ENCODE peak calls at places on chromosomes 13 and 19, in five cellular contexts. K is OCI-LY7, H is MM.1S, C is fibroblast of lung, O is hepatocyte. Y is an unnamed sample.

GRCh38 chr13:28380319-28380718 is 114.6 kb downstream of the FLT1 start:
- DNase-seq in K (no peak), H (no peak), C (no peak), O (no peak), Y (no peak)

GRCh38 chr13:27619711-27620376 is 485 bp downstream of the LNX2 start:
- DNase-seq in K (peak; percentile 68), H (peak; percentile 15), C (peak; percentile 29), O (no peak), Y (peak; percentile 45)

GRCh38 chr19:50427997-50428425 is 4.7 kb upstream of the MYBPC2 start:
- DNase-seq in K (peak; percentile 39), H (peak; percentile 25), C (peak; percentile 82), O (peak; percentile 86), Y (no peak)

GRCh38 chr19:35643255-35644205 is 2.0 kb downstream of the ETV2 start:
- DNase-seq in K (peak; percentile 92), H (peak; percentile 87), C (peak; percentile 76), O (peak; percentile 93), Y (peak; percentile 86)

GRCh38 chr13:23560571-23561089 is 9.6 kb upstream of the TNFRSF19 start:
- DNase-seq in K (no peak), H (no peak), C (no peak), O (no peak), Y (no peak)

GRCh38 chr13:36158606-36159005 is 27.4 kb upstream of the DCLK1 start:
- DNase-seq in K (no peak), H (no peak), C (no peak), O (no peak), Y (no peak)

GRCh38 chr19:58181902-58182576 is 822 bp upstream of the ZNF274 start:
- DNase-seq in K (peak; percentile 84), H (peak; percentile 55), C (peak; percentile 20), O (no peak), Y (peak; percentile 68)

GRCh38 chr13:44866512-44866911 is 122.8 kb downstream of the NUFIP1 start:
- DNase-seq in K (no peak), H (no peak), C (no peak), O (no peak), Y (no peak)

GRCh38 chr19:34171539-34171876 is 796 bp upstream of the LSM14A start:
- DNase-seq in K (no peak), H (no peak), C (peak; percentile 73), O (no peak), Y (no peak)

GRCh38 chr19:38898788-38899446 is 501 bp downstream of the SIRT2 start:
- DNase-seq in K (peak; percentile 27), H (no peak), C (peak; percentile 12), O (no peak), Y (no peak)

GRCh38 chr13:77832339-77833100 is 86.1 kb downstream of the EDNRB start:
- DNase-seq in K (no peak), H (no peak), C (peak; percentile 47), O (no peak), Y (no peak)

GRCh38 chr19:47155141-47155540 is 24.5 kb downstream of the SAE1 start:
- DNase-seq in K (no peak), H (no peak), C (peak; percentile 70), O (no peak), Y (no peak)

GRCh38 chr13:93304868-93305613 is 78.4 kb downstream of the GPC6 start:
- DNase-seq in K (no peak), H (no peak), C (no peak), O (no peak), Y (no peak)

GRCh38 chr19:33604651-33605050 is 17.1 kb upstream of the CHST8 start:
- DNase-seq in K (no peak), H (no peak), C (no peak), O (no peak), Y (no peak)

GRCh38 chr13:101383595-101383994 is 32.7 kb downstream of the NALCN start:
- DNase-seq in K (no peak), H (no peak), C (no peak), O (no peak), Y (no peak)

GRCh38 chr19:55486971-55487883 is 1.0 kb upstream of the SSC5D start:
- DNase-seq in K (no peak), H (no peak), C (peak; percentile 98), O (peak; percentile 84), Y (no peak)

GRCh38 chr19:43625918-43626579 is 6.6 kb upstream of the ZNF428 start:
- DNase-seq in K (no peak), H (no peak), C (peak; percentile 19), O (no peak), Y (no peak)

GRCh38 chr13:73757471-73758233 is 376.6 kb downstream of the KLF12 start:
- DNase-seq in K (no peak), H (no peak), C (no peak), O (no peak), Y (no peak)

GRCh38 chr19:35421362-35421761 is 26.7 kb upstream of the FFAR2 start:
- DNase-seq in K (no peak), H (no peak), C (no peak), O (no peak), Y (no peak)

GRCh38 chr13:98216135-98216565 is 39.1 kb upstream of the RNF113B start:
- DNase-seq in K (no peak), H (no peak), C (peak; percentile 70), O (no peak), Y (no peak)

GRCh38 chr19:55539082-55539715 is 2.3 kb upstream of the SBK2 start:
- DNase-seq in K (no peak), H (no peak), C (no peak), O (no peak), Y (no peak)

GRCh38 chr13:36858285-36858684 is 39.3 kb downstream of the RFXAP start:
- DNase-seq in K (peak; percentile 82), H (peak; percentile 18), C (peak; percentile 63), O (peak; percentile 77), Y (no peak)

GRCh38 chr13:99542788-99543406 is 41.6 kb downstream of the TM9SF2 start:
- DNase-seq in K (peak; percentile 62), H (no peak), C (no peak), O (no peak), Y (peak; percentile 42)

GRCh38 chr13:57633141-57633949 is 1.8 kb downstream of the PCDH17 start:
- DNase-seq in K (no peak), H (no peak), C (peak; percentile 30), O (peak; percentile 60), Y (no peak)

GRCh38 chr13:35164324-35164932 is 222.4 kb downstream of the NBEA start:
- DNase-seq in K (peak; percentile 56), H (peak; percentile 51), C (peak; percentile 55), O (peak; percentile 42), Y (peak; percentile 27)

GRCh38 chr13:45966715-45967114 is 85.8 kb downstream of the ZC3H13 start:
- DNase-seq in K (no peak), H (no peak), C (no peak), O (no peak), Y (no peak)

GRCh38 chr19:48806518-48806817 is 4.4 kb downstream of the BCAT2 start:
- DNase-seq in K (no peak), H (peak; percentile 47), C (no peak), O (no peak), Y (peak; percentile 52)

GRCh38 chr19:43784981-43785808 is 4.4 kb upstream of the KCNN4 start:
- DNase-seq in K (peak; percentile 86), H (peak; percentile 79), C (peak; percentile 77), O (peak; percentile 82), Y (peak; percentile 59)

GRCh38 chr19:17795495-17795856 is 538 bp downstream of the B3GNT3 start:
- DNase-seq in K (no peak), H (no peak), C (no peak), O (no peak), Y (no peak)

GRCh38 chr19:6381030-6381750 is 5.5 kb upstream of the PSPN start:
- DNase-seq in K (no peak), H (no peak), C (no peak), O (no peak), Y (no peak)

GRCh38 chr19:29376855-29377354 is 148.9 kb upstream of the VSTM2B start:
- DNase-seq in K (no peak), H (no peak), C (no peak), O (no peak), Y (no peak)

GRCh38 chr19:42542791-42543190 is 14.5 kb upstream of the CEACAM1 start:
- DNase-seq in K (no peak), H (no peak), C (no peak), O (no peak), Y (no peak)

GRCh38 chr19:42548545-42548944 is 20.3 kb upstream of the CEACAM1 start:
- DNase-seq in K (no peak), H (no peak), C (no peak), O (no peak), Y (no peak)

GRCh38 chr19:42547927-42548326 is 19.6 kb upstream of the CEACAM1 start:
- DNase-seq in K (no peak), H (no peak), C (no peak), O (no peak), Y (no peak)

GRCh38 chr19:42544146-42544545 is 15.9 kb upstream of the CEACAM1 start:
- DNase-seq in K (no peak), H (no peak), C (no peak), O (no peak), Y (no peak)

DNA sequence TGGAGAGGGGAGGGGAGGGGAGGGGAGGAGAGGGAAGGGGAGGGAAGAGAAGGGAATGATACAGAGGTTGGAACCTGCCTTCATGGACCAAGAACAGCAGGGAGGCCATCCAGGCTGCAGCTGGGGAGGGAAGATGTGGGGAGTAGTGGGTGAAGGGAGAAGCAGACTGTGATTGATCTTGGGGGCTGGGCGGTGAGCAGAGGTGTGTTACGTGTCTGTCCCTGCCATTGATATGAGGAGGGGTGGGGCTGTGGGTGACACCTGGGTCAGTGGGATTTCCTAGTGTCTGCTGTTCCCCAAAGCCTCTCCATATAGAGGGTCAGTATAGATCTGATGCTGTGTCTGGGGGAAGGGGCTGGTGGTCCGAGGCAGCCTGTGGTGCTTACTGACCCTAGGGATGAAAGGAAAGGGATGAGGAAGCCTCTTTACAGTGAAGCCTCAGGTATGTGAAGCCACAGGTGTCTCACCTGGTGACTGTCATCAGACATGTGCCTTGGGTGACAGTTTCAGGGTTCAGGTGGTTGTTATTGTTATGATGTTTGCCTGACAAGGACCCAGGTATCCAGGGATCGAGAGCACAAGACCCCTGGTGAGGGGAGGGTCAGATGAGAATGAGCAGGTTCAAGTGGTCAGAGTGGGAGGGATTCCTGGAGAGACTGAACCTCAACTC is 18.7 kb upstream of the CEACAM1 start:
- DNase-seq in K (no peak), H (no peak), C (no peak), O (no peak), Y (no peak)
- H3K4me1 ChIP-seq in K (no peaks in the 10 kb centered on the region), H (no peaks in the 10 kb centered on the region), C (no peaks in the 10 kb centered on the region), O (no peaks in the 10 kb centered on the region), Y (no peaks in the 10 kb centered on the region)

GRCh38 chr19:3852614-3853254 is 16.1 kb downstream of the ZFR2 start:
- DNase-seq in K (peak; percentile 14), H (peak; percentile 65), C (peak; percentile 83), O (no peak), Y (no peak)
- H3K4me1 ChIP-seq in K (no peaks in the 10 kb centered on the region), H (no peaks in the 10 kb centered on the region), C (no peaks in the 10 kb centered on the region), O (no peaks in the 10 kb centered on the region), Y (no peaks in the 10 kb centered on the region)

DNA sequence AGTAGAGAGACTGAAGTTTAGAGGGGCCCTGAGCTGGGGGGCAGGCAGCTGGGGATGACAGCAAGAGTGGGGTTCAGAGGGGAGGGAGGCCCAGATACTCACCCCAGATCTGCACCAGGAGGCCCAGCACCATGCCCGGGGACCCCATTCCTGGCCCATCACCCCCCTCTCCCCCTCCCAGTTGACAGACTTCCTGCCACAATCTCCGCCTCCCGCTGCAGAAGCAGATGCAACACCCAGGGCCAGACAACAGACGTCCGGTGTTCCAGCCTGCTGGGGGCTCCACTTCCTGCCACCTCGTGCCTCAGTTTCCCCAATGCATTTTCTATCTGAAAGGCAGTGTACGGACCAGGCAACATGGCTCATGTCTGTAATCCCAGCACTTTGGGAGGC is at the start of gene TMIGD2:
- DNase-seq in K (no peak), H (no peak), C (no peak), O (no peak), Y (no peak)
- H3K4me1 ChIP-seq in K (peaks cover 13% of the 10 kb centered on the region), H (no peaks in the 10 kb centered on the region), C (no peaks in the 10 kb centered on the region), O (no peaks in the 10 kb centered on the region), Y (peaks cover 18% of the 10 kb centered on the region)

GRCh38 chr13:31929031-31929770 is 102.4 kb upstream of the FRY start:
- DNase-seq in K (no peak), H (no peak), C (no peak), O (no peak), Y (no peak)
- H3K4me1 ChIP-seq in K (no peaks in the 10 kb centered on the region), H (peaks cover 9% of the 10 kb centered on the region), C (no peaks in the 10 kb centered on the region), O (no peaks in the 10 kb centered on the region), Y (peaks cover 47% of the 10 kb centered on the region)

Y was measured in CD4-positive, alpha-beta memory T cell.